ENCODE peak calls at places on chromosomes 2 and 18, in five cellular contexts. O, B, W, K and F are unnamed samples.

GRCh38 chr2:238228700-238229099 is 11.1 kb downstream of the HES6 start:
- DNase-seq in O (no peak), B (no peak), W (no peak), K (no peak), F (no peak)

GRCh38 chr2:241659150-241659739 is 21.8 kb downstream of the ATG4B start:
- DNase-seq in O (peak; percentile 82), B (no peak), W (peak; percentile 56), K (peak; percentile 78), F (peak; percentile 29)

GRCh38 chr2:1553671-1554295 is 140.5 kb downstream of the TPO start:
- DNase-seq in O (peak; percentile 58), B (peak; percentile 51), W (no peak), K (peak; percentile 69), F (peak; percentile 59)

GRCh38 chr2:171882095-171882769 is 11.8 kb downstream of the SLC25A12 start:
- DNase-seq in O (no peak), B (no peak), W (no peak), K (no peak), F (no peak)

GRCh38 chr2:118576109-118576855 is 271.2 kb downstream of the EN1 start:
- DNase-seq in O (no peak), B (peak; percentile 17), W (no peak), K (peak; percentile 11), F (no peak)

GRCh38 chr18:55400590-55401274 is 187.3 kb downstream of the TCF4 start:
- DNase-seq in O (no peak), B (no peak), W (no peak), K (no peak), F (no peak)

GRCh38 chr2:190628651-190629378 is 20.1 kb upstream of the NAB1 start:
- DNase-seq in O (no peak), B (no peak), W (no peak), K (no peak), F (no peak)

GRCh38 chr2:239803102-239803763 is 221.9 kb downstream of the NDUFA10 start:
- DNase-seq in O (no peak), B (no peak), W (no peak), K (no peak), F (no peak)

GRCh38 chr18:58148954-58149471 is 105.0 kb downstream of the NEDD4L start:
- DNase-seq in O (no peak), B (no peak), W (no peak), K (no peak), F (no peak)

GRCh38 chr2:33307659-33308311 is 168.7 kb upstream of the RASGRP3 start:
- DNase-seq in O (no peak), B (no peak), W (no peak), K (no peak), F (no peak)

GRCh38 chr18:74609535-74609934 is 11.9 kb downstream of the ZNF407 start:
- DNase-seq in O (no peak), B (no peak), W (no peak), K (peak; percentile 65), F (peak; percentile 53)

GRCh38 chr2:201643216-201643651 is at the start of gene TMEM237:
- DNase-seq in O (peak; percentile 54), B (no peak), W (peak; percentile 33), K (no peak), F (no peak)

GRCh38 chr2:51490576-51491234 is 458.8 kb upstream of the NRXN1 start:
- DNase-seq in O (no peak), B (no peak), W (no peak), K (peak; percentile 2), F (no peak)

GRCh38 chr2:237726401-237726830 is 72.2 kb upstream of the RBM44 start:
- DNase-seq in O (no peak), B (no peak), W (no peak), K (peak; percentile 60), F (peak; percentile 59)

GRCh38 chr2:4381773-4382172 is 678.4 kb downstream of the DCDC2C start:
- DNase-seq in O (no peak), B (no peak), W (no peak), K (no peak), F (no peak)

GRCh38 chr2:19371996-19372582 is 13.7 kb upstream of the OSR1 start:
- DNase-seq in O (no peak), B (no peak), W (no peak), K (no peak), F (no peak)

GRCh38 chr18:68549257-68549871 is 165.5 kb downstream of the TMX3 start:
- DNase-seq in O (no peak), B (peak; percentile 33), W (no peak), K (peak; percentile 43), F (peak; percentile 67)

GRCh38 chr2:1662606-1663180 is 81.6 kb downstream of the PXDN start:
- DNase-seq in O (no peak), B (no peak), W (no peak), K (no peak), F (no peak)

GRCh38 chr18:72637319-72638113 is 93.4 kb upstream of the CBLN2 start:
- DNase-seq in O (no peak), B (no peak), W (no peak), K (no peak), F (no peak)

GRCh38 chr18:45951021-45951714 is 16.0 kb downstream of the EPG5 start:
- DNase-seq in O (peak; percentile 16), B (peak; percentile 58), W (no peak), K (peak; percentile 96), F (peak; percentile 46)

GRCh38 chr2:98379311-98380202 is 33.3 kb downstream of the CNGA3 start:
- DNase-seq in O (no peak), B (no peak), W (no peak), K (no peak), F (no peak)

GRCh38 chr2:127365211-127365643 is 22.5 kb downstream of the MAP3K2 start:
- DNase-seq in O (no peak), B (no peak), W (no peak), K (no peak), F (no peak)

GRCh38 chr18:35172009-35172408 is 68.8 kb upstream of the ZNF397 start:
- DNase-seq in O (no peak), B (no peak), W (no peak), K (no peak), F (no peak)

GRCh38 chr2:44949329-44950151 is 8.0 kb downstream of the SIX3 start:
- DNase-seq in O (no peak), B (no peak), W (no peak), K (peak; percentile 39), F (no peak)

GRCh38 chr2:29518010-29518409 is 402.8 kb downstream of the CLIP4 start:
- DNase-seq in O (no peak), B (no peak), W (no peak), K (peak; percentile 25), F (no peak)

GRCh38 chr2:23925702-23926288 is 1.1 kb downstream of the ATAD2B start:
- DNase-seq in O (peak; percentile 45), B (no peak), W (no peak), K (peak; percentile 58), F (no peak)

GRCh38 chr2:96537734-96538486 is 1.4 kb downstream of the ARID5A start:
- DNase-seq in O (no peak), B (no peak), W (no peak), K (no peak), F (no peak)

GRCh38 chr18:37476182-37476581 is 89.4 kb downstream of the CELF4 start:
- DNase-seq in O (peak; percentile 24), B (no peak), W (peak; percentile 33), K (peak; percentile 2), F (no peak)

GRCh38 chr2:233184669-233185068 is 66.8 kb upstream of the ATG16L1 start:
- DNase-seq in O (no peak), B (no peak), W (no peak), K (no peak), F (no peak)

GRCh38 chr2:95274291-95275150 is at the start of gene PROM2:
- DNase-seq in O (no peak), B (no peak), W (no peak), K (no peak), F (no peak)

GRCh38 chr2:121530210-121530562 is 494 bp upstream of the RNU4ATAC start:
- DNase-seq in O (peak; percentile 84), B (no peak), W (peak; percentile 71), K (peak; percentile 63), F (peak; percentile 24)